ENCODE peak calls at places on chromosomes 16 and 17, in four cellular contexts. I, N, C and Q are unnamed samples.

GRCh38 chr16:69111216-69111615 is 5.8 kb downstream of the HAS3 start:
- DNase-seq in C (peak), N (no peak), I (no peak), Q (no peak)

GRCh38 chr17:57143919-57144318 is 58.9 kb downstream of the AKAP1 start:
- DNase-seq in I (no peak), N (no peak), C (no peak), Q (no peak)

GRCh38 chr16:89277641-89278341 is 60.3 kb downstream of the ZNF778 start:
- DNase-seq in N (no peak), C (no peak), I (no peak), Q (no peak)

GRCh38 chr17:45784583-45785372 is 658 bp downstream of the CRHR1 start:
- DNase-seq in C (peak), N (peak), I (no peak), Q (no peak)

GRCh38 chr17:7435676-7436555 is 681 bp downstream of the TMEM102 start:
- DNase-seq in I (no peak), N (no peak), C (peak), Q (peak)

GRCh38 chr17:79273660-79274059 is 199.0 kb downstream of the ENGASE start:
- DNase-seq in N (no peak), C (no peak), I (no peak), Q (no peak)

GRCh38 chr16:4947722-4948503 is 10.2 kb upstream of the SEC14L5 start:
- DNase-seq in C (no peak), I (no peak), N (no peak), Q (no peak)

GRCh38 chr16:58366247-58367031 is 25.8 kb upstream of the GINS3 start:
- DNase-seq in C (no peak), I (no peak), N (peak), Q (no peak)

GRCh38 chr16:79401157-79401556 is 199.4 kb downstream of the MAF start:
- DNase-seq in N (no peak), I (no peak), C (no peak), Q (no peak)

GRCh38 chr16:86579268-86580062 is 1.1 kb downstream of the FOXL1 start:
- DNase-seq in N (no peak), I (no peak), C (no peak), Q (no peak)

GRCh38 chr17:61464121-61464905 is 12.1 kb downstream of the TBX4 start:
- DNase-seq in C (peak), N (no peak), I (no peak), Q (no peak)

GRCh38 chr16:80226499-80226898 is 314.3 kb upstream of the DYNLRB2 start:
- DNase-seq in C (no peak), N (no peak), I (no peak), Q (no peak)

GRCh38 chr16:81591538-81591870 is 146.9 kb downstream of the CMIP start:
- DNase-seq in N (no peak), C (no peak), I (no peak), Q (no peak)

GRCh38 chr16:75288596-75289120 is 37.2 kb upstream of the BCAR1 start:
- DNase-seq in C (no peak), I (no peak), N (no peak), Q (no peak)

GRCh38 chr16:11245988-11246387 is 10.0 kb downstream of the SOCS1 start:
- DNase-seq in C (no peak), I (no peak), N (no peak), Q (no peak)

GRCh38 chr17:28357061-28357900 is at the start of gene POLDIP2:
- DNase-seq in I (peak), C (peak), N (peak), Q (peak)

DNA sequence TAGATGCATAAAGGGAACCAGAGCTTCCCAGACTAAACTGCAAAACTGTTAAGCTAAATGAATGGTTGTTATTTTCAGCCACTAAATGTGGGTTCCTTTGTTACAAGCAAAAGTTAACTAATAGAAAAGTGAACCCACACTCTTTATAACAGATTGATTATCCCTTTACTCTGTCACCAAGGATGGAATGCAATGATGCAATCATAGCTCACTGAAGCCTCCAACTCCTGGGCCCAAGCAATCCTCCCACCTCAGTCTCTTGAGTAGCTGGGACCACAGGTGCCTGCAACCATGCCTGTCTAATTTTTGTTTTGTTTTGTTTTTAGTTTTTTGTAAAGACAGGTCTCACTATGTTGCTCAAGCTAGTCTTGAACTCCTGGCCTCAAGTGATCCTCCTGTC is 6.5 kb downstream of the KRT9 start:
- DNase-seq in N (no peak), I (no peak), C (no peak), Q (no peak)
- H3K4me3 ChIP-seq in N (no peak), I (no peak), C (no peak), Q (no peak)

GRCh38 chr16:64453643-64454042 is 668.2 kb downstream of the CDH11 start:
- DNase-seq in C (no peak), N (peak), I (no peak), Q (no peak)

GRCh38 chr16:64450170-64450569 is 671.7 kb downstream of the CDH11 start:
- DNase-seq in N (no peak), C (no peak), I (no peak), Q (no peak)

GRCh38 chr16:64452446-64452845 is 669.4 kb downstream of the CDH11 start:
- DNase-seq in N (peak), I (no peak), C (no peak), Q (no peak)

GRCh38 chr16:64445649-64446048 is 676.2 kb downstream of the CDH11 start:
- DNase-seq in C (no peak), I (no peak), N (no peak), Q (no peak)

DNA sequence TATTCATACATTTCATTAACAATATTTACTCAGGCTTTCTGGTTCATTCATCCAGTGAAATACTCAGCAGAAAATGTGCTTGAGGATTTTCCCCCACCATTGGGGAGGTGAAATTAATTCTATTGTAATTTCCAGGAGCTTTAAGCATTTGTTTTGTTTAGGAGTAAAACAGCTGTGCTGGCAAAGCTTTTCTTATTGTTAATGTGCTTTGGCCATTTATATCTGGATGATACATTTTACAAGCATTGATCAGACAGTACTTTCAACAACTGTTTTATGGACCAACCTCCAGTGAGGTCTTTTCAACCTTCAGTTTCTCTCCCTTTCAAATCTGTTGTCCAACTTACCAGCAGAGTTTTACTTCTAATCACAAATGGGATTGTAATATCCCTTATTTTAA is 672.4 kb downstream of the CDH11 start:
- DNase-seq in C (no peak), N (no peak), I (no peak), Q (no peak)
- TF ChIP-seq CTCF in C (no peak), N (no peak), I (no peak), Q (no peak)

GRCh38 chr17:67800495-67800928 is 24.8 kb upstream of the BPTF start:
- DNase-seq in I (peak), N (peak), C (peak), Q (peak)

DNA sequence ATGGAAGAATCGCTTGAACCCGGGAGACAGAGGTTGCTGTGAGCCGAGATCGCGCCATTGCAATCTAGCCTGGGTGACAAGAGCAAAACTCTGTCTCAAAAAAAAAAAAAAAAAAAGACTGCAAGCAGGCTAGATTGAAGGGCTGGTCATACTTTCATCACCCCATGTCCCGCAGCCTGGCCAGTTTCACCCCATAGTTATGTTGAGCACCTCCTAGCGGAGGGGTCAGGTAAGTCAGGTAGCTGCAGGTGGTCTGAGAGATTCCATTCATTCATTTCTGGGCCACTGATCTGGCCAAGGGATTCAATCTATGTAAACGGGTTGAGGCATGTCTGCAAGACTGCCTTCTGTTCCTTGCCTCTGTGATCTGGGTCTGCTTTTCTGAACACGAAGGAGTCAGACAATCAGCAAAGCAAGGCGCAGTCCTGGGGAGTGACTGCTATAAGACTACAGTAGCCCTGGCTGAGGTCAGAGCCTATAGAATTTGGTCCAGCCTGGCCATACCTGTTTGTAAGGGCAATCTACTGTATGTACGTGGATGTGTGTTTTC is 23.6 kb upstream of the BPTF start:
- DNase-seq in N (no peak), C (no peak), I (no peak), Q (no peak)
- H3K4me3 ChIP-seq in N (no peak), C (no peak), I (no peak), Q (no peak)

GRCh38 chr17:17127730-17128291 is 78.3 kb downstream of the PLD6 start:
- DNase-seq in N (no peak), C (no peak), I (no peak), Q (no peak)

GRCh38 chr17:17131876-17132275 is 74.3 kb downstream of the PLD6 start:
- DNase-seq in N (no peak), I (no peak), C (no peak), Q (no peak)

GRCh38 chr17:17129466-17129865 is 76.7 kb downstream of the PLD6 start:
- DNase-seq in C (no peak), I (no peak), N (no peak), Q (no peak)

GRCh38 chr17:17128476-17129075 is 77.6 kb downstream of the PLD6 start:
- DNase-seq in I (no peak), N (no peak), C (no peak), Q (no peak)

DNA sequence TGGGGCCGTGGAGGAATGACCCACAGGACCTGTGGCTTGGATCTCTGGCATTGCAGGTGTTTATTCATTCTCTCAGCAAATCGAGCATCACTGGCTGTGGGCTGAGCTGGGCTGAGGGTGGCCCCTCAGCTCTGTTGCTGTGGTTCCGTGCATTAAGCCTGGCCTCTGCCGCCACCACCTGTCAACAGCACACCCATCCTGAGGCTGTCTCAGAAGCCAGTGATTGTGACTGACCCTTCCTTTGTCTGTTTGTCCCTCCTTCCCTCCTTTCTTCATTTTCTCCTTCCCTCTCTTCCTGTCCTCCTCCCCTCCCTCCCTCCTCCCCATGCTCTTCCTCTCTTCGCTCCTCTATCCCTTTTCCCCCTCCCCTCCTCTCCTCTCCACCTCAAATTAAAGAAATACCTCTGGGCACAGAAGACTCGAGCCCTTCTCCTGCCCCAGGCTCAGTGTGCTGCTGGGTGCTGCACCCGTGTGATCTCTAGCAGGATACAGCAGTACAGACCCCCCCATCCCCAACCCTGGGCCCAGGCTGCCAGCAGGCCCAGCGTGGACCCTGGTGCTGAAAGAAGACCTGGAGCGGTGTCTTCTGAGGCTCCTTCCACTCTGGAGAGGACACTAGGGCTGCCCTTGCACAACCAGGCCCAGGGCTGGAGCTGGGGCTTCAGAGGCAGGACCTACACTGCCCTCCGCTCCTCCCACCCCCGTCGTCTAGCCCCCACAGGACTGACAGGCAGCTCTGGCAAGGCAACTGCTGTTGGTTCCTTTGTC is 75.9 kb downstream of the PLD6 start:
- DNase-seq in C (no peak), I (no peak), N (no peak), Q (no peak)
- TF ChIP-seq CTCF in C (no peak), I (no peak), N (no peak), Q (no peak)

GRCh38 chr17:75843577-75844529 is at the start of gene UNC13D:
- DNase-seq in I (no peak), C (no peak), N (no peak), Q (no peak)
- H3K4me3 ChIP-seq in I (no peak), C (peak), N (no peak), Q (no peak)

DNA sequence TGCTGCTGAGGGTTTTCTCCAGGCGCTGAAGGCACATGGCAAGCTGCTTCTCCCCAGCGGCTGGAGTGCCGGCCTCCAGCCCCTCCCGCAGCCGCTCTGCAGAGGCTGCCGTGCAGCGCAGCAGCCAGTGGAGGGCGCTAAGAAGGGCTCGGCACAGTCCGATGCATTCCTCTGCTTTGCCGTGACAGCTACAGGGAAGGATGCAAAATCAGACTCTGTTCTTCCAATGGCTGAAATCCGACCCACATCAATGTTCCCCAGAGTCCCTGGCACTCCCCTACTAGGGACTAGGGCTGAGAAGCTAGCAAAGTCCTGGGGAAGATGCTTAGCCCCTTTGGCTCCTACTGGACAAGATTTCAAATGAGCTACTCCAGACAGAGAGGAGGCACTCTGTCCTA is 19.0 kb downstream of the MED24 start:
- DNase-seq in C (no peak), I (no peak), N (peak), Q (no peak)
- TF ChIP-seq CTCF in C (peak), I (no peak), N (peak), Q (no peak)

GRCh38 chr17:14320734-14321475 is 20.0 kb downstream of the HS3ST3B1 start:
- DNase-seq in I (no peak), N (no peak), C (no peak), Q (no peak)
- H3K4me3 ChIP-seq in I (no peak), N (no peak), C (no peak), Q (no peak)

DNA sequence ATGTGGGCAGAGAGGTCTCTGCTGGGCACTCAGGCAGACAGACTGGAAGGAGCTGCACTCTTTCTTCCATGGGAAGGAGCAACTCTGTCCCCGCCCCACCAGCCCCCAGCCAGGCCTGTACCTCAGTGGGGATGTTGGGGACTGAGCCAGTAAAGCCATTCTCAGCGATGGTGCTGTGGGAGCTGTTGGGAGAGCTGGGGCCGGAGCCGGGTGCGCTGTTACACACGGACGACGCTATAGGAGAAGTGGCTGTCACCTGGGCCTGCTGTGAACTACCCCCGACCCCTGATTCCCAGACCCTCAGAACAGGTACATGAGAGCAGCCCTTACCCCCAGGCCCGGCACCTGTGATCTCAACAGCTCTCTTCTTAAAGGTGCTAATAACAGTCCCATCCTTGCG is 21.5 kb downstream of the G6PC3 start:
- DNase-seq in I (no peak), N (no peak), C (no peak), Q (no peak)
- TF ChIP-seq CTCF in I (no peak), N (no peak), C (no peak), Q (no peak)